ENCODE peak calls at places on chromosomes 13 and 19, in four cellular contexts. S is WTC11, Q is K562, V is H1. J is an unnamed sample.

GRCh38 chr19:57466489-57466888 is 9.5 kb upstream of the VN1R1 start:
- DNase-seq in Q (no peak), V (no peak), S (no peak), J (no peak)

GRCh38 chr13:23432589-23432988 is 913 bp downstream of the SACS start:
- DNase-seq in V (no peak), S (no peak), Q (no peak), J (no peak)

GRCh38 chr19:53549354-53549753 is 11.4 kb downstream of the ZNF331 start:
- DNase-seq in V (no peak), S (no peak), Q (no peak), J (no peak)

GRCh38 chr19:5600797-5601196 is 21.8 kb downstream of the SAFB2 start:
- DNase-seq in Q (no peak), S (no peak), V (no peak), J (no peak)

GRCh38 chr13:112136095-112136494 is 69.1 kb downstream of the SOX1 start:
- DNase-seq in Q (no peak), S (no peak), V (no peak), J (no peak)

GRCh38 chr13:48038763-48039162 is 1.2 kb downstream of the NUDT15 start:
- DNase-seq in S (no peak), V (no peak), Q (no peak), J (peak; percentile 3)

GRCh38 chr13:30071890-30072817 is 221.7 kb upstream of the UBL3 start:
- DNase-seq in S (no peak), Q (no peak), V (no peak), J (peak; percentile 37)

GRCh38 chr13:24502567-24503375 is 9.8 kb downstream of the PARP4 start:
- DNase-seq in Q (peak; percentile 24), V (no peak), S (no peak), J (no peak)

GRCh38 chr19:17794731-17795494 is at the start of gene B3GNT3:
- DNase-seq in Q (peak; percentile 56), S (peak; percentile 75), V (peak; percentile 81), J (no peak)

GRCh38 chr19:23075031-23075733 is 41.6 kb upstream of the ZNF730 start:
- DNase-seq in V (peak; percentile 95), S (peak; percentile 92), Q (peak; percentile 45), J (peak; percentile 92)

GRCh38 chr19:3618144-3618810 is 8.3 kb downstream of the CACTIN start:
- DNase-seq in V (peak; percentile 96), Q (peak; percentile 93), S (peak; percentile 80), J (peak; percentile 98)

GRCh38 chr13:21033866-21034601 is 27.4 kb downstream of the LATS2 start:
- DNase-seq in V (no peak), S (no peak), Q (no peak), J (no peak)

GRCh38 chr19:10005632-10006334 is 4.5 kb downstream of the COL5A3 start:
- DNase-seq in V (no peak), S (no peak), Q (no peak), J (no peak)

GRCh38 chr13:32272021-32272695 is 43.0 kb downstream of the ZAR1L start:
- DNase-seq in V (no peak), S (no peak), Q (no peak), J (no peak)

GRCh38 chr13:46947425-46948191 is 50.8 kb upstream of the HTR2A start:
- DNase-seq in Q (no peak), V (no peak), S (no peak), J (no peak)

GRCh38 chr19:15114153-15114540 is 6.9 kb downstream of the SYDE1 start:
- DNase-seq in V (no peak), S (no peak), Q (no peak), J (peak; percentile 21)

GRCh38 chr13:98285317-98285716 is 108.2 kb upstream of the RNF113B start:
- DNase-seq in V (no peak), Q (no peak), S (no peak), J (peak; percentile 39)

GRCh38 chr13:100542546-100543156 is 45.9 kb downstream of the GGACT start:
- DNase-seq in S (no peak), Q (peak; percentile 15), V (peak; percentile 44), J (no peak)

GRCh38 chr19:34556500-34556899 is 74.9 kb downstream of the WTIP start:
- DNase-seq in Q (peak; percentile 25), S (peak; percentile 77), V (peak; percentile 66), J (no peak)

GRCh38 chr13:94054159-94054558 is 425.3 kb downstream of the DCT start:
- DNase-seq in S (no peak), V (no peak), Q (no peak), J (peak; percentile 21)

GRCh38 chr19:5961969-5962945 is 15.7 kb downstream of the RANBP3 start:
- DNase-seq in Q (no peak), S (no peak), V (no peak), J (no peak)

GRCh38 chr13:46553521-46553885 is 533 bp downstream of the LRCH1 start:
- DNase-seq in Q (peak; percentile 15), S (peak; percentile 33), V (peak; percentile 73), J (peak; percentile 60)

GRCh38 chr19:1206733-1207301 is 1.2 kb downstream of the STK11 start:
- DNase-seq in V (no peak), S (no peak), Q (no peak), J (no peak)

GRCh38 chr13:54029226-54029625 is 1000.6 kb downstream of the OLFM4 start:
- DNase-seq in S (no peak), V (no peak), Q (no peak), J (no peak)

GRCh38 chr19:1333789-1334188 is 48.1 kb downstream of the EFNA2 start:
- DNase-seq in S (no peak), Q (no peak), V (no peak), J (no peak)

GRCh38 chr19:35162471-35163326 is 8.2 kb downstream of the FXYD5 start:
- DNase-seq in S (no peak), V (no peak), Q (no peak), J (no peak)

GRCh38 chr13:112012004-112012704 is 54.8 kb upstream of the SOX1 start:
- DNase-seq in S (peak; percentile 36), Q (no peak), V (peak; percentile 52), J (no peak)

DNA sequence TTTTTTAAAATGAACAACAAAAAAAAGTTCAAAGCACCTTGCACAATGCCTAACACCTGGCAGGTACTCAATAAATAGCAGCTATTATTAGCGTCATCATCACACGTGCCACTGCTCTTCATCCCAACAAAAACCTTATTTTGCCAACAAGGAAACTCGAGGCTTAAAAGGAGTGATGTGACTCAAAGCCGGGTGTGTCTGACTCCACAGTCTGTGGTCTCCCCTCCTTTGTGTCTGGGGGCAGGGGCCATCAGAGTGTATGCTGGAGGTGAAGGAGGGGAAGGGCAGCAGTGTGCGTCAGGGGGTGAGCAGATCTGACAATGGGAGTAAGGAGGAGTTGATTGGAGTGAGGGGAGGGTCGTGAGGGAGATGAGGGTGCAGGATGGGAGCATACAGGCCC is 34.1 kb upstream of the POU2F2 start:
- DNase-seq in S (no peak), Q (no peak), V (no peak), J (no peak)
- TF ChIP-seq TEAD4 in S (no peak), Q (no peak), V (no peak), J (no peak)

DNA sequence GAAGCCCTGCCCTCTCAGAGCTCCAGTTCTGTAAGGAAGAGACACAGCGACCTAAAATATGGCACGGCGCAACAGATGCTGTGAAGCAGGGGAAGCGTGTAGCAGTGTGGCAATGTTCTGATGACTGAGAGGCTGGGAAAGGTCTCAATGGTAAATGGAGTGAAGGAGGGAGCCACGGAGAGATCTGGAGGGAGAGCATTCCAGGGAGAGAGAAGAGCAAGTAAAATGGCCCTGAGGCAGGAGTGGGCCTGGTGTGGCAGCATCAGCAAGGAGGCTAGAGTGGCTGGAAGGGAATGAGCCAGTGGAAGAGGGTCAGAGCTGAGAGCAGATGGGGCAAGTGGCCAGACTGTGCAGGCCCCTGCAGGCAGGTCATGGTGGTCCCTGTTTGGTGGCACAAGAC is 16.4 kb downstream of the RCN3 start:
- DNase-seq in Q (no peak), V (no peak), S (no peak), J (no peak)
- TF ChIP-seq TEAD4 in Q (no peak), V (no peak), S (no peak), J (no peak)

GRCh38 chr19:55498246-55498645 is 10.0 kb downstream of the SSC5D start:
- DNase-seq in Q (no peak), S (no peak), V (no peak), J (no peak)
- TF ChIP-seq TEAD4 in Q (no peak), S (no peak), V (no peak), J (no peak)

GRCh38 chr13:39809466-39809865 is 154.0 kb downstream of the COG6 start:
- DNase-seq in Q (no peak), V (no peak), S (no peak), J (no peak)
- TF ChIP-seq TEAD4 in Q (no peak), V (no peak), S (no peak), J (no peak)

GRCh38 chr13:110116072-110116487 is 190.9 kb downstream of the COL4A1 start:
- DNase-seq in V (peak; percentile 93), Q (peak; percentile 71), S (peak; percentile 82), J (peak; percentile 65)
- TF ChIP-seq TEAD4 in V (no peak), Q (no peak), S (no peak), J (no peak)

DNA sequence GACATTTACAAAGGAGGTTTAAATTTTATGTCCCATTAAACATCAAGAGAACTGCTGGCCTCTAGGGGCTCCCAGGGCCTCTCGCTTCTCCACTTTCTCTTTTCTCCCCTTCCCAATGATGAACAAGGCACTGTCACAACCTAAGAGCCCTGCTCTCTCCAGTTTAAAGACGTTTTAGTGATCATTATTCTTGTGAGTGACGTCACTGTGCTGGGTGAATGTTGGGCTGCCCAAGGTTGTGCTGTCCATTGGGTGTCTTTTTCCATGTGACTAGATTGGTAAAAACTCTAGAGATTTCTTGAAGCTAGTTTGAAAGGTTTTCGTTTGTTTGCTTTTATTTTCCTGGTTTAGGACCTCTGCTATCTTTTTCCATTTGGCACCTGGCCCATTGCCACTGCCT is 602.6 kb downstream of the PCDH9 start:
- DNase-seq in S (no peak), Q (no peak), V (no peak), J (no peak)
- TF ChIP-seq TEAD4 in S (no peak), Q (no peak), V (no peak), J (no peak)

GRCh38 chr19:19077103-19077502 is 13.3 kb downstream of the SLC25A42 start:
- DNase-seq in S (no peak), Q (no peak), V (no peak), J (no peak)
- TF ChIP-seq TEAD4 in S (no peak), Q (no peak), V (no peak), J (no peak)